ENCODE peak calls at places on chromosomes 4 and X, in seven cellular contexts. D is SW480; S is omental fat pad; H is fibroblast of the conjunctiva; N is sigmoid colon; W is GM04504; C is stimulated activated CD4-positive, alpha-beta T cell treated with anti-CD3 and anti-CD28 coated beads, Interleukin-2, amount 100 ng/mL, for 48 hours. R is an unnamed sample.

GRCh38 chr4:133594246-133595207 is 445.4 kb downstream of the PCDH10 start:
- DNase-seq in C (no peak), S (no peak), N (no peak), D (no peak), H (no peak), W (peak), R (no peak)

GRCh38 chr4:61511716-61512488 is 311.8 kb downstream of the ADGRL3 start:
- DNase-seq in N (no peak), C (no peak), D (no peak), W (peak), S (no peak), H (peak), R (no peak)

GRCh38 chr4:146134761-146135160 is 40.8 kb upstream of the LSM6 start:
- DNase-seq in H (peak), N (no peak), C (no peak), W (no peak), S (no peak), D (no peak), R (no peak)

GRCh38 chrX:136850441-136851175 is 29.9 kb downstream of the RBMX start:
- DNase-seq in C (no peak), N (no peak), D (no peak), W (no peak), S (no peak), H (no peak), R (no peak)

GRCh38 chr4:86653237-86653865 is 59.2 kb downstream of the PTPN13 start:
- DNase-seq in W (no peak), H (no peak), N (no peak), C (peak), D (no peak), S (no peak), R (no peak)

GRCh38 chrX:2521092-2521926 is 20.5 kb upstream of the DHRSX start:
- DNase-seq in W (no peak), H (no peak), C (no peak), N (no peak), S (no peak), D (no peak), R (no peak)

GRCh38 chrX:72100824-72101351 is 30.8 kb downstream of the RTL5 start:
- DNase-seq in D (peak), H (no peak), S (no peak), C (peak), N (no peak), W (no peak), R (no peak)

GRCh38 chr4:81237791-81238190 is 22.8 kb upstream of the PRKG2 start:
- DNase-seq in H (no peak), W (no peak), C (no peak), S (no peak), N (no peak), D (no peak), R (no peak)

GRCh38 chr4:118012142-118012541 is 22.1 kb upstream of the NDST3 start:
- DNase-seq in W (no peak), C (no peak), N (no peak), H (no peak), D (no peak), S (no peak), R (no peak)

GRCh38 chr4:112585977-112586736 is 50.6 kb downstream of the ZGRF1 start:
- DNase-seq in W (no peak), C (no peak), D (no peak), S (no peak), H (no peak), N (no peak), R (no peak)

R was measured in HFF-Myc.